ENCODE peak calls at places on chromosomes 1 and 21, in six cellular contexts. S is posterior cingulate gyrus, F is lower leg skin, J is GM12864, M is EH, P is HS-27A. C is an unnamed sample.

GRCh38 chr1:31272369-31272768 is 24.2 kb downstream of the SNRNP40 start:
- DNase-seq in S (no peak), M (no peak), F (no peak), J (no peak), P (no peak), C (no peak)

GRCh38 chr1:84574936-84575335 is 696 bp upstream of the CTBS start:
- DNase-seq in J (no peak), S (no peak), M (no peak), P (no peak), F (no peak), C (no peak)

GRCh38 chr21:26159869-26160268 is 10.7 kb downstream of the APP start:
- DNase-seq in J (no peak), M (no peak), P (no peak), F (no peak), S (no peak), C (no peak)

GRCh38 chr1:176843352-176844297 is 320.9 kb downstream of the ASTN1 start:
- DNase-seq in S (peak; percentile 79), F (no peak), M (peak; percentile 61), P (peak; percentile 5), J (no peak), C (no peak)

GRCh38 chr1:165954940-165955339 is 127.5 kb downstream of the UCK2 start:
- DNase-seq in M (peak; percentile 63), P (no peak), S (no peak), F (no peak), J (no peak), C (no peak)

GRCh38 chr21:36194024-36194423 is 37.4 kb downstream of the DOP1B start:
- DNase-seq in J (no peak), F (no peak), S (no peak), P (no peak), M (no peak), C (no peak)

GRCh38 chr1:167409183-167409582 is 109.1 kb downstream of the CD247 start:
- DNase-seq in P (no peak), M (no peak), J (no peak), F (no peak), S (no peak), C (no peak)

GRCh38 chr1:40404670-40405462 is 31.3 kb downstream of the SMAP2 start:
- DNase-seq in P (peak; percentile 26), F (no peak), M (peak; percentile 71), S (no peak), J (no peak), C (no peak)

GRCh38 chr21:43361127-43361492 is 65.8 kb downstream of the SIK1 start:
- DNase-seq in S (no peak), P (no peak), J (no peak), F (peak; percentile 59), M (peak; percentile 72), C (no peak)

GRCh38 chr1:81756872-81757271 is 43.9 kb upstream of the ADGRL2 start:
- DNase-seq in P (no peak), S (no peak), F (no peak), J (no peak), M (peak; percentile 20), C (no peak)

GRCh38 chr1:109834951-109835350 is 71.2 kb upstream of the EPS8L3 start:
- DNase-seq in P (no peak), S (no peak), F (no peak), J (no peak), M (no peak), C (no peak)

GRCh38 chr1:171251042-171251740 is 2.9 kb downstream of the FMO1 start:
- DNase-seq in F (no peak), P (no peak), J (no peak), S (no peak), M (peak; percentile 58), C (no peak)

GRCh38 chr1:41656088-41656487 is 171.6 kb upstream of the EDN2 start:
- DNase-seq in J (no peak), M (no peak), P (no peak), S (peak; percentile 62), F (no peak), C (no peak)

GRCh38 chr1:29631361-29631760 is 395.0 kb downstream of the PTPRU start:
- DNase-seq in J (no peak), S (no peak), P (no peak), F (no peak), M (peak; percentile 49), C (no peak)

GRCh38 chr1:100145116-100145515 is 12.2 kb downstream of the TRMT13 start:
- DNase-seq in J (no peak), M (peak; percentile 48), P (no peak), F (no peak), S (no peak), C (no peak)

GRCh38 chr21:46001821-46002681 is 20.5 kb downstream of the COL6A1 start:
- DNase-seq in M (no peak), S (peak; percentile 80), F (peak; percentile 11), J (no peak), P (no peak), C (no peak)